ENCODE peak calls at places on chromosomes 13 and 19, in seven cellular contexts. F is RWPE1; O is stimulated activated CD4-positive, alpha-beta T cell treated with anti-CD3 and anti-CD28 coated beads, Interleukin-1b, Interleukin-23, amount 100 ng/mL, for 1 hour; Q is epithelial cell of prostate; Y is A549; J is aorta; S is activated naive CD4-positive, alpha-beta T cell treated with anti-CD3 and anti-CD28 coated beads for 36 hours. Z is an unnamed sample.

GRCh38 chr13:37446503-37446902 is 152.1 kb downstream of the POSTN start:
- DNase-seq in F (peak), O (no peak), Q (peak), Y (no peak), J (peak), S (no peak), Z (no peak)

GRCh38 chr19:10936661-10937084 is 8.1 kb downstream of the TIMM29 start:
- DNase-seq in F (peak), O (no peak), Q (no peak), Y (peak), J (no peak), S (peak), Z (peak)

GRCh38 chr19:32748497-32748896 is 28.9 kb downstream of the TDRD12 start:
- DNase-seq in F (no peak), O (no peak), Q (no peak), Y (peak), J (no peak), S (no peak), Z (no peak)

GRCh38 chr13:98429531-98429930 is 147.4 kb downstream of the STK24 start:
- DNase-seq in F (no peak), O (no peak), Q (no peak), Y (no peak), J (no peak), S (no peak), Z (no peak)

GRCh38 chr13:26819067-26819466 is 58.5 kb upstream of the GPR12 start:
- DNase-seq in F (no peak), O (no peak), Q (no peak), Y (no peak), J (no peak), S (no peak), Z (no peak)

GRCh38 chr13:92272177-92272576 is 873.8 kb downstream of the GPC5 start:
- DNase-seq in F (no peak), O (no peak), Q (no peak), Y (no peak), J (no peak), S (no peak), Z (no peak)

GRCh38 chr13:41418027-41418426 is 39.3 kb upstream of the RGCC start:
- DNase-seq in F (no peak), O (no peak), Q (no peak), Y (no peak), J (no peak), S (no peak), Z (no peak)

GRCh38 chr13:68023838-68024581 is 793.9 kb upstream of the PCDH9 start:
- DNase-seq in F (no peak), O (no peak), Q (no peak), Y (no peak), J (no peak), S (no peak), Z (no peak)

GRCh38 chr13:32019612-32020233 is 11.9 kb upstream of the FRY start:
- DNase-seq in F (peak), O (no peak), Q (no peak), Y (peak), J (no peak), S (peak), Z (no peak)

GRCh38 chr19:15245370-15246197 is 13.3 kb upstream of the EPHX3 start:
- DNase-seq in F (no peak), O (no peak), Q (no peak), Y (no peak), J (no peak), S (no peak), Z (no peak)

GRCh38 chr19:41476583-41476982 is 33.6 kb downstream of the ERICH4 start:
- DNase-seq in F (no peak), O (no peak), Q (no peak), Y (no peak), J (no peak), S (no peak), Z (no peak)

GRCh38 chr13:32430018-32430747 is 2.3 kb upstream of the N4BP2L1 start:
- DNase-seq in F (no peak), O (no peak), Q (no peak), Y (no peak), J (no peak), S (no peak), Z (no peak)

GRCh38 chr19:38849746-38850230 is at the start of gene HNRNPL:
- DNase-seq in F (peak), O (peak), Q (no peak), Y (no peak), J (peak), S (peak), Z (no peak)

GRCh38 chr13:23643828-23644419 is 73.7 kb downstream of the TNFRSF19 start:
- DNase-seq in F (no peak), O (no peak), Q (no peak), Y (no peak), J (no peak), S (no peak), Z (no peak)

GRCh38 chr19:29478578-29479565 is 46.9 kb upstream of the VSTM2B start:
- DNase-seq in F (no peak), O (no peak), Q (no peak), Y (peak), J (no peak), S (peak), Z (no peak)

GRCh38 chr19:1449467-1450442 is at the start of gene APC2:
- DNase-seq in F (peak), O (no peak), Q (no peak), Y (no peak), J (no peak), S (no peak), Z (no peak)

GRCh38 chr13:111039735-111040134 is 75.4 kb upstream of the ARHGEF7 start:
- DNase-seq in F (no peak), O (no peak), Q (no peak), Y (no peak), J (no peak), S (no peak), Z (no peak)

GRCh38 chr19:49875801-49876421 is 1.2 kb downstream of the AKT1S1 start:
- DNase-seq in F (no peak), O (no peak), Q (no peak), Y (no peak), J (peak), S (peak), Z (no peak)

GRCh38 chr13:22063416-22064124 is 392.7 kb downstream of the FGF9 start:
- DNase-seq in F (no peak), O (no peak), Q (no peak), Y (no peak), J (no peak), S (no peak), Z (no peak)

GRCh38 chr19:2032296-2032941 is 16.9 kb upstream of the BTBD2 start:
- DNase-seq in F (peak), O (no peak), Q (peak), Y (peak), J (peak), S (peak), Z (no peak)

GRCh38 chr19:56317749-56318148 is 3.1 kb upstream of the ZSCAN5A start:
- DNase-seq in F (no peak), O (no peak), Q (no peak), Y (no peak), J (no peak), S (no peak), Z (no peak)

GRCh38 chr19:8194528-8195275 is 14.5 kb upstream of the CERS4 start:
- DNase-seq in F (no peak), O (no peak), Q (no peak), Y (no peak), J (peak), S (peak), Z (no peak)

GRCh38 chr19:55688422-55689218 is 13.6 kb downstream of the EPN1 start:
- DNase-seq in F (no peak), O (no peak), Q (no peak), Y (no peak), J (peak), S (no peak), Z (no peak)

GRCh38 chr19:1237754-1238372 is at the start of gene CBARP:
- DNase-seq in F (no peak), O (no peak), Q (no peak), Y (no peak), J (no peak), S (no peak), Z (no peak)

Z was measured in Panc1.